ENCODE peak calls at places on chromosomes 4 and X, in nine cellular contexts. S is fibroblast of villous mesenchyme; O is HuH-7; B is T-helper 1 cell; I is iris pigment epithelial cell; X is MCF 10A; Q is endothelial cell; E is uterus; P is stimulated activated CD4-positive, alpha-beta T cell treated with anti-CD3 and anti-CD28 coated beads, TNF-alpha, amount 100 ng/mL, for 1 hour. W is an unnamed sample.

GRCh38 chrX:19204623-19205022 is 82.4 kb upstream of the ADGRG2 start:
- DNase-seq in S (no peak), O (no peak), B (no peak), I (no peak), X (no peak), Q (no peak), E (no peak), P (no peak), W (no peak)

GRCh38 chr4:40971346-40971745 is 221.6 kb downstream of the NSUN7 start:
- DNase-seq in S (peak; percentile 60), O (no peak), B (no peak), I (no peak), X (no peak), Q (no peak), E (no peak), P (no peak), W (no peak)

GRCh38 chrX:2391869-2392606 is 108.7 kb downstream of the DHRSX start:
- DNase-seq in S (peak; percentile 66), O (no peak), B (no peak), I (peak; percentile 93), X (peak; percentile 97), Q (no peak), E (no peak), P (no peak), W (no peak)

GRCh38 chrX:124388562-124388961 is 42.2 kb downstream of the SH2D1A start:
- DNase-seq in S (peak; percentile 44), O (peak; percentile 10), B (no peak), I (peak; percentile 61), X (peak; percentile 61), Q (peak; percentile 56), E (peak; percentile 19), P (peak; percentile 1), W (peak; percentile 21)

GRCh38 chr4:158535130-158535614 is 13.5 kb downstream of the RXFP1 start:
- DNase-seq in S (peak; percentile 63), O (no peak), B (no peak), I (peak; percentile 76), X (peak; percentile 49), Q (no peak), E (no peak), P (no peak), W (no peak)

GRCh38 chr4:6391852-6392188 is 80.6 kb downstream of the PPP2R2C start:
- DNase-seq in S (no peak), O (no peak), B (no peak), I (no peak), X (peak; percentile 55), Q (no peak), E (no peak), P (no peak), W (no peak)

GRCh38 chrX:2691543-2692220 is 587 bp downstream of the CD99 start:
- DNase-seq in S (peak; percentile 58), O (no peak), B (no peak), I (peak; percentile 56), X (peak; percentile 58), Q (peak; percentile 21), E (peak; percentile 60), P (no peak), W (no peak)

GRCh38 chrX:68462197-68462596 is 28.9 kb upstream of the OPHN1 start:
- DNase-seq in S (peak; percentile 17), O (no peak), B (no peak), I (peak; percentile 33), X (no peak), Q (no peak), E (no peak), P (no peak), W (no peak)

GRCh38 chr4:89727236-89727635 is 109.7 kb downstream of the SNCA start:
- DNase-seq in S (no peak), O (no peak), B (no peak), I (no peak), X (no peak), Q (no peak), E (no peak), P (no peak), W (no peak)

GRCh38 chr4:167435786-167436185 is 201.5 kb upstream of the SPOCK3 start:
- DNase-seq in S (no peak), O (no peak), B (no peak), I (no peak), X (no peak), Q (no peak), E (no peak), P (no peak), W (no peak)

GRCh38 chr4:26510334-26510705 is 20.0 kb upstream of the CCKAR start:
- DNase-seq in S (no peak), O (no peak), B (no peak), I (no peak), X (no peak), Q (no peak), E (no peak), P (no peak), W (no peak)

GRCh38 chrX:12946838-12947544 is 27.9 kb upstream of the TMSB4X start:
- DNase-seq in S (peak; percentile 86), O (peak; percentile 25), B (peak; percentile 34), I (peak; percentile 83), X (peak; percentile 91), Q (peak; percentile 74), E (peak; percentile 61), P (no peak), W (peak; percentile 62)

GRCh38 chrX:9682861-9683260 is 82.8 kb downstream of the GPR143 start:
- DNase-seq in S (no peak), O (no peak), B (no peak), I (no peak), X (no peak), Q (no peak), E (no peak), P (no peak), W (no peak)

GRCh38 chr4:79848329-79848728 is 224.7 kb downstream of the ANTXR2 start:
- DNase-seq in S (no peak), O (no peak), B (no peak), I (no peak), X (no peak), Q (no peak), E (no peak), P (no peak), W (no peak)

GRCh38 chr4:27048350-27049100 is 187.9 kb downstream of the STIM2 start:
- DNase-seq in S (peak; percentile 32), O (peak; percentile 68), B (no peak), I (peak; percentile 17), X (peak; percentile 35), Q (no peak), E (no peak), P (no peak), W (peak; percentile 46)

GRCh38 chr4:2837904-2838496 is 5.6 kb upstream of the ADD1 start:
- DNase-seq in S (peak; percentile 78), O (no peak), B (peak; percentile 36), I (peak; percentile 71), X (no peak), Q (no peak), E (peak; percentile 40), P (peak; percentile 39), W (peak; percentile 30)

GRCh38 chr4:107870236-107870635 is 45.5 kb downstream of the SGMS2 start:
- DNase-seq in S (no peak), O (no peak), B (no peak), I (no peak), X (no peak), Q (no peak), E (no peak), P (no peak), W (no peak)

GRCh38 chr4:185112104-185112503 is 31.0 kb upstream of the SLC25A4 start:
- DNase-seq in S (peak; percentile 88), O (no peak), B (no peak), I (peak; percentile 96), X (peak; percentile 93), Q (peak; percentile 13), E (peak; percentile 31), P (no peak), W (no peak)

GRCh38 chr4:102610007-102610406 is 108.8 kb downstream of the NFKB1 start:
- DNase-seq in S (peak; percentile 34), O (no peak), B (no peak), I (no peak), X (no peak), Q (no peak), E (no peak), P (no peak), W (no peak)

GRCh38 chr4:128648021-128648420 is 161.5 kb upstream of the JADE1 start:
- DNase-seq in S (no peak), O (no peak), B (no peak), I (no peak), X (no peak), Q (no peak), E (no peak), P (no peak), W (no peak)

GRCh38 chr4:14265651-14266050 is 638.1 kb upstream of the BOD1L1 start:
- DNase-seq in S (no peak), O (no peak), B (no peak), I (no peak), X (no peak), Q (no peak), E (no peak), P (no peak), W (no peak)